ENCODE peak calls at places on chromosomes 7 and 10, in seven cellular contexts. I is A673; L is OCI-LY7; R is CD8-positive, alpha-beta T cell; H is uterus; X is effector memory CD4-positive, alpha-beta T cell; N is breast epithelium. D is an unnamed sample.

GRCh38 chr7:152587366-152587765 is 88.6 kb downstream of the XRCC2 start:
- DNase-seq in R (no peak), X (no peak), H (no peak), I (no peak), N (no peak), L (no peak), D (no peak)

GRCh38 chr10:95236068-95236903 is 42.2 kb downstream of the ACSM6 start:
- DNase-seq in N (no peak), X (no peak), H (no peak), R (no peak), L (peak; percentile 79), I (peak; percentile 25), D (no peak)

GRCh38 chr7:105391429-105391828 is 2.7 kb upstream of the SRPK2 start:
- DNase-seq in R (no peak), N (no peak), I (no peak), H (no peak), L (no peak), X (no peak), D (no peak)

GRCh38 chr7:100679927-100680588 is 6.5 kb downstream of the GNB2 start:
- DNase-seq in R (no peak), I (no peak), H (peak; percentile 70), X (no peak), L (no peak), N (no peak), D (no peak)

GRCh38 chr10:76114556-76114955 is 683.1 kb downstream of the LRMDA start:
- DNase-seq in L (no peak), X (no peak), H (no peak), N (no peak), R (no peak), I (no peak), D (no peak)

GRCh38 chr7:26365077-26365896 is 73.6 kb downstream of the SNX10 start:
- DNase-seq in L (peak; percentile 89), X (peak; percentile 6), N (no peak), R (no peak), H (peak; percentile 55), I (peak; percentile 81), D (peak; percentile 64)

GRCh38 chr7:148773344-148773743 is 74.6 kb downstream of the CUL1 start:
- DNase-seq in X (no peak), N (no peak), R (peak; percentile 2), L (no peak), H (no peak), I (peak; percentile 98), D (no peak)

GRCh38 chr7:19621740-19622139 is 87.1 kb downstream of the POLR1F start:
- DNase-seq in N (no peak), L (no peak), H (no peak), I (no peak), R (no peak), X (no peak), D (no peak)

GRCh38 chr10:133351408-133352318 is 4.5 kb downstream of the PRAP1 start:
- DNase-seq in N (no peak), H (no peak), R (no peak), I (no peak), L (no peak), X (no peak), D (no peak)

GRCh38 chr7:2982831-2983230 is 60.8 kb downstream of the CARD11 start:
- DNase-seq in N (no peak), H (no peak), L (peak; percentile 68), I (no peak), R (peak; percentile 36), X (peak; percentile 6), D (no peak)

GRCh38 chr7:46859963-46860475 is 721.9 kb downstream of the TNS3 start:
- DNase-seq in L (no peak), N (no peak), X (no peak), H (no peak), I (peak; percentile 36), R (no peak), D (no peak)

GRCh38 chr7:111025013-111025412 is 65.9 kb upstream of the LRRN3 start:
- DNase-seq in N (no peak), H (no peak), L (no peak), R (no peak), I (no peak), X (no peak), D (no peak)

GRCh38 chr7:102860351-102860811 is 52.4 kb upstream of the LRRC17 start:
- DNase-seq in X (no peak), R (no peak), L (no peak), I (peak; percentile 43), N (no peak), H (no peak), D (no peak)
- H3K27ac ChIP-seq in X (no peak overlapping the region), R (no peak overlapping the region), L (no peak overlapping the region), I (no peak overlapping the region), N (no peak overlapping the region), H (no peak overlapping the region), D (no peak overlapping the region)

GRCh38 chr7:136229819-136230609 is 252.9 kb upstream of the MTPN start:
- DNase-seq in H (no peak), N (no peak), L (no peak), I (no peak), X (no peak), R (no peak), D (no peak)
- H3K9me3 ChIP-seq in H (no peaks in the 10 kb centered on the region), N (peaks cover 6% of the 10 kb centered on the region), L (peaks cover 47% of the 10 kb centered on the region), I (peaks cover 4% of the 10 kb centered on the region), X (no peaks in the 10 kb centered on the region), R (no peaks in the 10 kb centered on the region), D (no peaks in the 10 kb centered on the region)

DNA sequence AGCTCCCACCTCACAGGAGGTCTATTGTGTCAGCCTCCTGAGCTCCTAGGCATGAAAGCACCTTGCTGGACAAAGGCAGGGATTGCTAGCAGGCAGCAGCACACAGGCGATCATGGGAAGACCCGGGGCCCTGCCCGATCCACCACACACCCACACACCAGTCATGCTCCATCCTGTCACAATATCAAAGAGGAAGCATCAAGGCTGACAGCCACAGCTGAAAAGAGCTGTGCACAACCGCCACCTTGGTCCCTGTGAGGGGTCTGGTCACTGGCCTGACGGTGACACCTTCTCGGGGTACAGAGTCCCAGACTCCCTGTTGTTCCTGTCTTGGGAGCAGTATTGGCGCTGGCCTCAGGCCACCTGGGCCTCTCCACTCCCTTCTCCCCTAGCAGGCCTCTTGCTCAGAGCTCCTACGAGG is 89.7 kb upstream of the RET start:
- DNase-seq in L (no peak), H (no peak), R (no peak), I (no peak), N (peak; percentile 41), X (no peak), D (no peak)
- H3K27ac ChIP-seq in L (no peak overlapping the region), H (no peak overlapping the region), R (no peak overlapping the region), I (no peak overlapping the region), N (no peak overlapping the region), X (no peak overlapping the region), D (no peak overlapping the region)

GRCh38 chr7:158187055-158187770 is 400.4 kb downstream of the PTPRN2 start:
- DNase-seq in H (no peak), X (no peak), L (no peak), R (no peak), N (no peak), I (no peak), D (no peak)
- H3K9me3 ChIP-seq in H (no peaks in the 10 kb centered on the region), X (no peaks in the 10 kb centered on the region), L (no peaks in the 10 kb centered on the region), R (no peaks in the 10 kb centered on the region), N (peaks cover 24% of the 10 kb centered on the region), I (peaks cover 43% of the 10 kb centered on the region), D (peaks cover 10% of the 10 kb centered on the region)

DNA sequence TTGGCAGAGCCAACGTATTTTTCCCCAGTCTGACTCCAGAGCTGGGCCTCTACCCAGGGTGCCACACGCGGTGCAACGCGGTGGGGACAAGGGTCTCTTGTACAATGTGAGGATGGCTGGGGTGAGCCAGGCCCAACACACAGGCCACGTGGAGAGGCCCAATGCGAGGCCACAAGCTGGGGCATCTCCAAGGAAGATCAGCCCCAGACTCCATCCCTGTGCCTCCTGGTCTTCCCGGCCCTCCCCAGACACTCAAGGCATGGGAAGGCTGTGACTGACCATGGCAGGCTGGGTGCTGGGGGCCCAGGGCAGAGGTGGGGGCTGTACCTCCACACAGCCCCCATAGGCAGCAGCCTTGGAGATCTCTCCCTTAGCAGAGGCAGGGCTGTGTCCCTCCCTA is 135.3 kb upstream of the FAM20C start:
- DNase-seq in L (no peak), X (no peak), I (no peak), N (no peak), H (no peak), R (no peak), D (no peak)
- H3K27ac ChIP-seq in L (no peak overlapping the region), X (no peak overlapping the region), I (no peak overlapping the region), N (no peak overlapping the region), H (no peak overlapping the region), R (no peak overlapping the region), D (no peak overlapping the region)

GRCh38 chr10:22459496-22459895 is 114.2 kb downstream of the SPAG6 start:
- DNase-seq in R (no peak), H (no peak), N (no peak), X (no peak), I (no peak), L (no peak), D (no peak)

GRCh38 chr10:22460101-22460500 is 114.8 kb downstream of the SPAG6 start:
- DNase-seq in H (no peak), I (no peak), X (no peak), N (no peak), R (no peak), L (no peak), D (no peak)

GRCh38 chr10:22461891-22462290 is 116.6 kb downstream of the SPAG6 start:
- DNase-seq in R (no peak), N (no peak), L (no peak), H (no peak), I (no peak), X (no peak), D (no peak)

GRCh38 chr10:22463255-22463654 is 118.0 kb downstream of the SPAG6 start:
- DNase-seq in N (no peak), X (no peak), L (no peak), H (no peak), R (no peak), I (no peak), D (no peak)

DNA sequence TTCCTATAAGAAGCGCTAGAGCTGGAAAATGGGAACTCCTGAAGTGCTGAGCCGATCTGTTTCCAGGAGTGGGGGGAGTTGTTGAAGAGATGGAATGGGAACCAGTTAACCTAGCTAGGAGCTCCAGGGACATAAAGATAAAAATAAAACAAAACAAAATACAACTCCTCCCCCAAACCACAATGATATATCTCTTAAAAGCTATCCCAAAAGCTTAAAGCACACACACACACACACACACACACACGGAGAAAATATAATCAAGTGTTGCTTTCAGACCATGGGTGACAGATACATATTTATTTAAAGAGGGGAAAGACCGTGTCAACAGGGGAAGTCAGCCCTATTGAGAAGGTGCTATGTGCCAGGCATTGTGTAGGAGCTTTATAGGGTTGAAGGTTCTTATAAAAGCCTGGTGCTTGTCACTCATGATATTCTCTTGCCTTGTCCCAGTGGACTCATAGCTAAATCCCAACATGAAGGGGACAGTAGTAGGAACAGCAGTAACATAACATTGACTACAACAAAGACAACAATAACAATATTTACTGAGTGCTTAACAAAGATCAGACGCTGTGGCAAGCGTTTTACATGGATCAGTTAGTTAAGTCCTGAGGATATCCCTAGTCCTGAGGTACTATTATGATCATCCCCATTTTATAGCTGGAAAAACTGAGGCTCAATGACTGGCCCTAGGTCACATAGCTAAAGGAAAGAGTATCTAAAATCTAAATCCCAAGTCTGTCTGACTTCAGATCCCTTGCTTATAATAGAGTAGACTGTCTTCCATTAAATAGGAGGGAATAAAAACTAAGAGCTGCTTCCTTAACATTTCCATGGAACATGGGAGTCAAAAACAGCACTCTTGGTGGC is 115.5 kb downstream of the SPAG6 start:
- DNase-seq in L (no peak), N (no peak), H (no peak), R (no peak), X (no peak), I (no peak), D (no peak)
- H3K9me3 ChIP-seq in L (no peaks in the 10 kb centered on the region), N (no peaks in the 10 kb centered on the region), H (no peaks in the 10 kb centered on the region), R (no peaks in the 10 kb centered on the region), X (no peaks in the 10 kb centered on the region), I (no peaks in the 10 kb centered on the region), D (no peaks in the 10 kb centered on the region)

D was measured in ovary.